ENCODE peak calls at places on chromosomes 5 and 9, in seven cellular contexts. F is central memory CD4-positive, alpha-beta T cell; C is cardiac septum; O is HFF-Myc; N is nucleus accumbens; Y is NCI-H524 treated with DMSO at 0.1 percent for 48 hours; W is omental fat pad. L is an unnamed sample.

GRCh38 chr9:23447166-23447565 is 378.9 kb downstream of the ELAVL2 start:
- DNase-seq in W (no peak), N (no peak), C (no peak), O (no peak), F (no peak), Y (no peak), L (no peak)

GRCh38 chr9:78601957-78602565 is 305.1 kb downstream of the PSAT1 start:
- DNase-seq in W (no peak), C (no peak), Y (no peak), O (peak), N (no peak), F (no peak), L (no peak)

GRCh38 chr9:95506438-95506691 is 10.4 kb downstream of the PTCH1 start:
- DNase-seq in Y (no peak), O (no peak), C (no peak), F (no peak), W (no peak), N (no peak), L (peak)

GRCh38 chr5:68216737-68217231 is 1.2 kb downstream of the PIK3R1 start:
- DNase-seq in Y (no peak), W (no peak), N (no peak), F (no peak), O (no peak), C (no peak), L (no peak)

GRCh38 chr5:157049605-157050004 is 9.3 kb downstream of the HAVCR1 start:
- DNase-seq in N (no peak), C (no peak), F (no peak), O (peak), W (no peak), Y (no peak), L (no peak)

GRCh38 chr5:64766934-64767333 is 1.6 kb downstream of the SREK1IP1 start:
- DNase-seq in N (no peak), O (no peak), W (no peak), Y (no peak), F (no peak), C (no peak), L (no peak)

GRCh38 chr5:40507095-40507494 is 172.6 kb upstream of the PTGER4 start:
- DNase-seq in O (no peak), N (no peak), C (no peak), F (peak), W (no peak), Y (no peak), L (no peak)

GRCh38 chr9:37408933-37409710 is 13.4 kb upstream of the GRHPR start:
- DNase-seq in N (no peak), O (no peak), Y (no peak), W (no peak), F (peak), C (no peak), L (no peak)

GRCh38 chr5:10377081-10377480 is 23.6 kb downstream of the MARCHF6 start:
- DNase-seq in Y (no peak), N (no peak), O (no peak), W (no peak), F (no peak), C (no peak), L (no peak)

GRCh38 chr5:140133514-140134167 is 7.9 kb downstream of the IGIP start:
- DNase-seq in Y (no peak), N (no peak), F (no peak), W (no peak), C (no peak), O (no peak), L (no peak)

GRCh38 chr5:142685418-142686209 is at the start of gene FGF1:
- DNase-seq in F (no peak), C (peak), Y (no peak), N (peak), W (no peak), O (no peak), L (no peak)

L was measured in ascending aorta.